ENCODE peak calls at places on chromosomes 16 and 17, in six cellular contexts. K, M, X, B, R and W are unnamed samples.

GRCh38 chr17:57372156-57372555 is 115.8 kb downstream of the MSI2 start:
- DNase-seq in K (no peak), M (no peak), X (no peak), B (no peak), R (no peak), W (no peak)

GRCh38 chr16:78196527-78196926 is 97.1 kb downstream of the WWOX start:
- DNase-seq in K (no peak), M (peak), X (no peak), B (no peak), R (no peak), W (no peak)

GRCh38 chr16:57245472-57246113 is 534 bp downstream of the ARL2BP start:
- DNase-seq in K (peak), M (no peak), X (peak), B (peak), R (no peak), W (no peak)

GRCh38 chr16:14676633-14677032 is 17.5 kb downstream of the PLA2G10 start:
- DNase-seq in K (no peak), M (no peak), X (no peak), B (no peak), R (no peak), W (no peak)

GRCh38 chr16:78045865-78046581 is 23.7 kb downstream of the CLEC3A start:
- DNase-seq in K (peak), M (no peak), X (peak), B (peak), R (no peak), W (peak)

GRCh38 chr17:51046527-51047384 is 73.9 kb downstream of the SPAG9 start:
- DNase-seq in K (peak), M (peak), X (peak), B (peak), R (peak), W (no peak)

GRCh38 chr16:86730597-86730996 is 152.2 kb downstream of the FOXL1 start:
- DNase-seq in K (no peak), M (no peak), X (no peak), B (no peak), R (no peak), W (no peak)

GRCh38 chr17:5485270-5486205 is at the start of gene DERL2:
- DNase-seq in K (no peak), M (no peak), X (no peak), B (peak), R (no peak), W (no peak)

GRCh38 chr17:20235747-20236146 is 226.6 kb downstream of the SPECC1 start:
- DNase-seq in K (no peak), M (no peak), X (no peak), B (no peak), R (no peak), W (no peak)

GRCh38 chr17:32575865-32576264 is 89.1 kb downstream of the CDK5R1 start:
- DNase-seq in K (no peak), M (no peak), X (no peak), B (no peak), R (no peak), W (no peak)

GRCh38 chr16:85235988-85236831 is 123.9 kb upstream of the CIBAR2 start:
- DNase-seq in K (peak), M (no peak), X (peak), B (no peak), R (no peak), W (no peak)

GRCh38 chr17:5381542-5381941 is 37.9 kb downstream of the NUP88 start:
- DNase-seq in K (no peak), M (no peak), X (no peak), B (no peak), R (no peak), W (no peak)

GRCh38 chr17:43576563-43577229 is 30.6 kb upstream of the ETV4 start:
- DNase-seq in K (peak), M (no peak), X (peak), B (peak), R (peak), W (no peak)

GRCh38 chr17:35245196-35245486 is 2.3 kb downstream of the SLFN5 start:
- DNase-seq in K (no peak), M (no peak), X (no peak), B (no peak), R (no peak), W (no peak)

GRCh38 chr17:82985973-82986372 is 93.4 kb upstream of the METRNL start:
- DNase-seq in K (no peak), M (peak), X (no peak), B (peak), R (no peak), W (no peak)

GRCh38 chr17:5705081-5705875 is 121.0 kb upstream of the NLRP1 start:
- DNase-seq in K (no peak), M (no peak), X (peak), B (peak), R (no peak), W (peak)

GRCh38 chr17:13598353-13599167 is 3.2 kb downstream of the HS3ST3A1 start:
- DNase-seq in K (no peak), M (no peak), X (no peak), B (no peak), R (no peak), W (no peak)

GRCh38 chr17:72338847-72339790 is 218.3 kb downstream of the SOX9 start:
- DNase-seq in K (no peak), M (no peak), X (peak), B (no peak), R (no peak), W (no peak)

GRCh38 chr17:30212750-30213149 is 22.7 kb downstream of the SLC6A4 start:
- DNase-seq in K (no peak), M (no peak), X (no peak), B (peak), R (no peak), W (no peak)

GRCh38 chr16:82111944-82112343 is 58.1 kb downstream of the MPHOSPH6 start:
- DNase-seq in K (no peak), M (no peak), X (no peak), B (no peak), R (no peak), W (no peak)

GRCh38 chr16:66705790-66706505 is 9.4 kb upstream of the CMTM4 start:
- DNase-seq in K (peak), M (no peak), X (no peak), B (no peak), R (no peak), W (no peak)

GRCh38 chr17:60599220-60599619 is 773 bp upstream of the PPM1D start:
- DNase-seq in K (no peak), M (no peak), X (no peak), B (no peak), R (no peak), W (no peak)

GRCh38 chr16:2037631-2038358 is 9.8 kb downstream of the NTHL1 start:
- DNase-seq in K (no peak), M (no peak), X (no peak), B (no peak), R (no peak), W (no peak)

GRCh38 chr16:49952386-49952785 is 72.6 kb upstream of the CNEP1R1 start:
- DNase-seq in K (no peak), M (no peak), X (no peak), B (no peak), R (no peak), W (no peak)

GRCh38 chr17:36600477-36600876 is 906 bp upstream of the MRM1 start:
- DNase-seq in K (no peak), M (no peak), X (no peak), B (no peak), R (no peak), W (no peak)

GRCh38 chr17:34424814-34425490 is 61.9 kb upstream of the CCL1 start:
- DNase-seq in K (no peak), M (no peak), X (no peak), B (peak), R (no peak), W (no peak)

GRCh38 chr16:12362482-12363458 is 386.2 kb downstream of the SNX29 start:
- DNase-seq in K (peak), M (no peak), X (no peak), B (no peak), R (no peak), W (no peak)

GRCh38 chr17:32341857-32342602 is at the start of gene C17orf75:
- DNase-seq in K (peak), M (peak), X (peak), B (peak), R (peak), W (peak)

GRCh38 chr17:42918902-42919521 is 18.4 kb downstream of the G6PC1 start:
- DNase-seq in K (no peak), M (no peak), X (no peak), B (no peak), R (no peak), W (no peak)

GRCh38 chr17:48627242-48627597 is 1.1 kb upstream of the HOXB9 start:
- DNase-seq in K (no peak), M (no peak), X (no peak), B (no peak), R (no peak), W (no peak)

GRCh38 chr16:13109171-13109570 is 207.8 kb downstream of the SHISA9 start:
- DNase-seq in K (no peak), M (no peak), X (no peak), B (no peak), R (no peak), W (no peak)

GRCh38 chr17:45345554-45346254 is 28.9 kb upstream of the MAP3K14 start:
- DNase-seq in K (peak), M (no peak), X (no peak), B (no peak), R (no peak), W (no peak)

GRCh38 chr17:44820631-44821196 is 9.4 kb downstream of the GJC1 start:
- DNase-seq in K (no peak), M (no peak), X (no peak), B (no peak), R (no peak), W (no peak)

GRCh38 chr17:76458580-76459490 is 5.9 kb upstream of the UBE2O start:
- DNase-seq in K (no peak), M (no peak), X (peak), B (peak), R (no peak), W (no peak)

GRCh38 chr17:39623356-39623950 is 3.3 kb upstream of the PPP1R1B start:
- DNase-seq in K (peak), M (peak), X (peak), B (peak), R (peak), W (peak)
- TF ChIP-seq CTCF in K (peak), M (peak), X (peak), B (peak), R (no peak), W (peak)

GRCh38 chr16:80615751-80616150 is 75.0 kb downstream of the DYNLRB2 start:
- DNase-seq in K (no peak), M (peak), X (no peak), B (no peak), R (no peak), W (no peak)

GRCh38 chr16:80616362-80616761 is 75.6 kb downstream of the DYNLRB2 start:
- DNase-seq in K (no peak), M (peak), X (no peak), B (no peak), R (no peak), W (peak)

GRCh38 chr16:80611930-80612327 is 71.1 kb downstream of the DYNLRB2 start:
- DNase-seq in K (no peak), M (no peak), X (no peak), B (no peak), R (no peak), W (peak)

GRCh38 chr16:80612461-80613017 is 71.7 kb downstream of the DYNLRB2 start:
- DNase-seq in K (no peak), M (peak), X (no peak), B (no peak), R (no peak), W (peak)

GRCh38 chr16:80614908-80615696 is 74.3 kb downstream of the DYNLRB2 start:
- DNase-seq in K (no peak), M (no peak), X (no peak), B (peak), R (no peak), W (no peak)
- TF ChIP-seq CTCF in K (no peak), M (no peak), X (no peak), B (no peak), R (no peak), W (no peak)

GRCh38 chr16:22055881-22056280 is 36.5 kb upstream of the VWA3A start:
- DNase-seq in K (no peak), M (no peak), X (peak), B (peak), R (no peak), W (no peak)
- TF ChIP-seq CTCF in K (no peak), M (no peak), X (peak), B (peak), R (no peak), W (no peak)

GRCh38 chr17:17641621-17642409 is 39.4 kb upstream of the RAI1 start:
- DNase-seq in K (peak), M (peak), X (peak), B (peak), R (peak), W (no peak)
- TF ChIP-seq CTCF in K (peak), M (peak), X (peak), B (peak), R (no peak), W (peak)

DNA sequence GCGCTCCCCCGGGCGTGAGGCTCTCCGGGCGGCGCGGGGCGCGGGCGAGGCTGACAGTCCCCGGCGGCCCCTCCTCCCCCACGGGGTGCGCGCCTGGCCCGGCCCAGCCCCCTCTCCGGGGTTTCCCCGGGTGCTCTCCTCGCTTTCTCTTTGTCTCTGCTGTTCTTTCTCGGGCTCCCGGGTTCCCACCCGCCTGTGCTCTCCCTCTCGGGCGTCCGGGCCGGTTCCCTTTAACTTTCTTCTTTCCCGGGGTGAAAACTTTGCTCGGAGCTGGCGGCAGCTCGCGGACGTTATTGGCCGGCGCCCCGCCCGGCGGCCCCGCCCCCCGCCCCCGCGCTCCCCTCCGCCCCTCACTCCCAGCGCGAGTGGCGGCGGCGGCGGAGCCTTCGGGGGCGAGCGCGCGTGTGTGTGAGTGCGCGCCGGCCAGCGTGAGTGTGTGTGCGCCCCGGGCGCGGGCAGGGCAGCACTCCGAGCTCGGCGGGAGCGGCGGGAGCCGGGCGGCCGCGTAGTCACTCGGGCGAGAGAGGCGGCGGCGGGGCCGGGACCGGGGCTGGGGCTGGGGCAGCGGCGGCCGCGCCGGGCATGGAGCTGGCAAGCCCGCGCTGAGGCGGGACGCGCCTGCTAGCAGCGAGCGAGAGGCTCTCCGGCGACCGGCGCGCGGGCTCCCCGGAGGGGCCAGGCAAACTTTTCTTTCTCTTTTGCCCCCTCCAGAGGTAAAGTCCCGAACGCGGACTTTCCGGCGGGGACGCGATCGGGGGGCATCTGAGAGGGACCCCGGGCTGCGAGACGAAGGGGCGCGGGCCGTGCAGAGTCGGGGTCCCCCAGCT is at the start of gene NTN1:
- DNase-seq in K (peak), M (no peak), X (peak), B (peak), R (no peak), W (peak)
- TF ChIP-seq CTCF in K (no peak), M (no peak), X (no peak), B (no peak), R (no peak), W (no peak)

DNA sequence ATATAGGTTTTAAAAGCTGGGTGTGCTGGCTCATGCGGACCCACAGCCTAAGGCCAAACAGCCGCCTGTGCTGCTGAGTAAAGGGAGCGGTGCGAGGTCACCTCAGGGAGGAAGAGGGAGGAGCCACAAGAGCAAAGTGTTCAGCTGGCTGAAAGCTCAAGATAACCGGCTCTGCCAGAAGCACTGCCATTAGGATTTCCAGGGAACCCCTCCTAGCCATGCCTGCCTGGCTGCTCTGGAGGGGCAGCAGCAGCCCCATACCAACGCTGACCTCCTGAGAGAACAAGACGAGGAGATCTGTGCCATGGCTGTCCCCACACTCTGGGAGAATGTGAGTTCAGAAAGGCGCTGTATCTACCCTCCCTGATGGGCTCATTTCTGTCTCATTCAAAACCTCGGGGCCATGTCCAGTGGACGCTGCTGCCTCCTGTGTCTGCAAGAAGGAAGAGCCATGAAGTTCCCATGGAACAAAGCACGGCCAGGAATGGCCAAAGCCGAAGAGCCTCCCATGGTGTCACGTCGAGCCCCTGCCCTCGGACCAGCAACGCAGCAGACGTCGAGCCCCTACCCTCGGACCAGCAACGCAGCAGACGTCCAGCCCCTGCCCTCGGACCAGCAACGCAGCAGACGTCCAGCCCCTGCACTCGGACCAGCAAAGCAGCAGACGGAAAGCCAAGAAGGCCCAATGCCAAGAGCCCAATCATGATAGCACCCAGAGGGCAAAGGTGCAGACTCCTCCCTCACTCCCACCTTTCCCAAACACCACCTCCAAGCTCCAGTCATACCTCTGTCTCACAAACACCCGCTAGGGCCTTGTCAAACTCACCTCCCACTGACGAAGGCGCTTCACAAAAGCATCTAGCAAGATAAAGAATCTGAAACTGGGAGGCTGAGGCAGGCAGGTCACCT is 107.0 kb downstream of the ANKRD11 start:
- DNase-seq in K (no peak), M (no peak), X (peak), B (peak), R (no peak), W (no peak)
- TF ChIP-seq CTCF in K (no peak), M (no peak), X (no peak), B (no peak), R (no peak), W (no peak)

GRCh38 chr17:55601874-55602364 is 90.7 kb upstream of the SMIM36 start:
- DNase-seq in K (no peak), M (no peak), X (peak), B (peak), R (no peak), W (no peak)
- TF ChIP-seq CTCF in K (peak), M (peak), X (peak), B (peak), R (no peak), W (peak)

DNA sequence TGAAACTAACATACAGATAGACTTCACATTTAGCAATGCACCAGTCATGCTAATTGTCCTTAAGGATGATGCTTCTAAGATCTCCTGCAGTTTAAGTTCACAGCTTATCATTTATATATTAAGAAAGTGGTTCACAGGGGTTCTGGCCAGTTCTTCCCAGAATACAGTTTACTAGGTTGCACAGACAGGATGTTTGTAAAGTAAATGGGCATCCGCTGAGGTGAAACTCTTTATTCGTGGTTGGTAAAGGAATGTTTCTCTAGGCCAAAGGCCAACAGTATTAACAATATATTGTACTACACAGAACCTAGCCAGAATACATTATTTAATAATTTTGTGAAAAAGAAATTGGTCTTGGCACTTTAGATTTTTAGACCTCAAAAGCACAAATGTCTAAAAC is 1427.3 kb downstream of the CDH8 start:
- DNase-seq in K (no peak), M (no peak), X (no peak), B (no peak), R (no peak), W (no peak)
- TF ChIP-seq CTCF in K (no peak), M (no peak), X (no peak), B (no peak), R (no peak), W (no peak)

GRCh38 chr17:80737106-80738019 is 192.7 kb downstream of the RPTOR start:
- DNase-seq in K (no peak), M (no peak), X (no peak), B (peak), R (no peak), W (no peak)
- TF ChIP-seq CTCF in K (no peak), M (no peak), X (no peak), B (peak), R (no peak), W (no peak)

DNA sequence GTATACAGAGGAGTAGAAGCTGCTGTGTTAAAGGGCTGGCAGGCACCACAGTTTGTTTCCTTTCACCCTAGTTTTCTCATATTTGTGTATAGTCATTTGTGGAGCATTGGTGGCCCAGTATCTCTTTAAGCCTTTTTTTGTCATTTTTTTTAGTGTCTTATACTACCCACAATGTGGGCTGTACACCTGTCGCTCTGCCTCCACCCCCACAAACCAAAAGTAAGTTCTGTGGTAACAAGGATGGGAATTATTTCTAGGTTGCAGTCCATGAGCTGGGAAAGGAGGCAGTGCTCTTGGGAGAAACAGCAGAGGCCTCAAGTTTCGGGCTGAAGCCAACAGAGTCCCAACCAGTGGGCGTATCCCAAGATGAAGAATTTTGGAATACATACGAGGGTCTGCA is 6.2 kb downstream of the ZNF75A start:
- DNase-seq in K (no peak), M (no peak), X (no peak), B (no peak), R (no peak), W (no peak)
- TF ChIP-seq CTCF in K (no peak), M (no peak), X (no peak), B (no peak), R (no peak), W (no peak)